ENCODE peak calls at places on chromosomes 2 and 18, in four cellular contexts. H is breast epithelium, Y is PC-3, Q is prostate gland. V is an unnamed sample.

GRCh38 chr2:215374642-215375466 is 61.0 kb downstream of the FN1 start:
- DNase-seq in Y (no peak), Q (no peak), H (no peak), V (no peak)

GRCh38 chr2:225104971-225105370 is 62.7 kb upstream of the DOCK10 start:
- DNase-seq in Y (peak), H (no peak), Q (no peak), V (no peak)

GRCh38 chr2:142819411-142819810 is 58.1 kb upstream of the KYNU start:
- DNase-seq in H (no peak), Q (no peak), Y (no peak), V (no peak)

GRCh38 chr2:41870948-41871522 is 176.8 kb upstream of the PKDCC start:
- DNase-seq in H (no peak), Y (no peak), Q (no peak), V (no peak)

GRCh38 chr2:8298783-8299182 is 383.1 kb upstream of the ID2 start:
- DNase-seq in Y (no peak), H (no peak), Q (no peak), V (no peak)

GRCh38 chr2:229087843-229088520 is 183.1 kb downstream of the PID1 start:
- DNase-seq in Y (no peak), H (no peak), Q (no peak), V (no peak)

GRCh38 chr2:15943378-15943851 is 3.1 kb downstream of the MYCN start:
- DNase-seq in H (no peak), Y (no peak), Q (no peak), V (no peak)

GRCh38 chr2:48587560-48587959 is 30.1 kb upstream of the GTF2A1L start:
- DNase-seq in Q (no peak), H (no peak), Y (peak), V (no peak)

GRCh38 chr2:125455110-125455509 is 1200.8 kb upstream of the GYPC start:
- DNase-seq in Y (no peak), H (no peak), Q (no peak), V (no peak)

GRCh38 chr2:19358242-19359020 is at the start of gene OSR1:
- DNase-seq in Y (peak), H (no peak), Q (peak), V (peak)

GRCh38 chr2:199315299-199316179 is 142.2 kb downstream of the SATB2 start:
- DNase-seq in Y (peak), H (no peak), Q (no peak), V (no peak)

GRCh38 chr18:61530681-61531080 is 197.5 kb downstream of the CDH20 start:
- DNase-seq in Q (no peak), H (no peak), Y (no peak), V (no peak)

GRCh38 chr2:219484343-219485200 is 14.1 kb upstream of the GMPPA start:
- DNase-seq in Q (no peak), Y (no peak), H (no peak), V (no peak)

GRCh38 chr2:159797468-159798375 is at the start of gene CD302:
- DNase-seq in Y (peak), H (peak), Q (peak), V (peak)

GRCh38 chr18:74976331-74976909 is 232.5 kb downstream of the PTGR3 start:
- DNase-seq in Q (no peak), Y (no peak), H (no peak), V (no peak)

GRCh38 chr18:62964432-62964831 is 249.1 kb downstream of the PHLPP1 start:
- DNase-seq in H (no peak), Q (no peak), Y (no peak), V (no peak)

GRCh38 chr2:120771111-120771555 is 35.5 kb downstream of the GLI2 start:
- DNase-seq in Q (no peak), Y (no peak), H (no peak), V (no peak)

GRCh38 chr2:73043978-73044832 is 27.3 kb downstream of the SFXN5 start:
- DNase-seq in Y (no peak), H (no peak), Q (no peak), V (no peak)

GRCh38 chr2:20438334-20439192 is 8.3 kb upstream of the RHOB start:
- DNase-seq in H (no peak), Q (no peak), Y (peak), V (peak)

GRCh38 chr2:52395912-52396311 is 1364.0 kb upstream of the NRXN1 start:
- DNase-seq in Q (no peak), H (no peak), Y (peak), V (no peak)

GRCh38 chr2:31886700-31887099 is 124.1 kb downstream of the MEMO1 start:
- DNase-seq in Y (peak), H (no peak), Q (no peak), V (no peak)

GRCh38 chr2:73111300-73112025 is 1.3 kb downstream of the RAB11FIP5 start:
- DNase-seq in Y (peak), Q (no peak), H (no peak), V (peak)

GRCh38 chr2:210250577-210250976 is 25.3 kb upstream of the ACADL start:
- DNase-seq in Y (no peak), H (no peak), Q (no peak), V (no peak)

GRCh38 chr2:104788721-104789446 is 65.0 kb upstream of the POU3F3 start:
- DNase-seq in Q (no peak), H (no peak), Y (no peak), V (no peak)
- H3K27ac ChIP-seq in Q (no peak), H (no peak), Y (no peak), V (no peak)

GRCh38 chr2:105519516-105519915 is 120.7 kb upstream of the FHL2 start:
- DNase-seq in H (no peak), Y (no peak), Q (no peak), V (no peak)
- TF ChIP-seq CTCF in H (no peak), Y (peak), Q (no peak), V (no peak)

GRCh38 chr2:69946351-69947077 is 14.9 kb downstream of the ASPRV1 start:
- DNase-seq in Y (peak), H (no peak), Q (no peak), V (peak)
- H3K27ac ChIP-seq in Y (peak), H (no peak), Q (no peak), V (peak)

GRCh38 chr2:241218131-241219029 is 29.9 kb downstream of the ANO7 start:
- DNase-seq in H (no peak), Q (no peak), Y (peak), V (no peak)
- TF ChIP-seq CTCF in H (no peak), Q (peak), Y (peak), V (peak)

GRCh38 chr2:62427146-62427545 is 78.8 kb downstream of the TMEM17 start:
- DNase-seq in H (no peak), Y (no peak), Q (no peak), V (no peak)

GRCh38 chr2:62426005-62426912 is 79.7 kb downstream of the TMEM17 start:
- DNase-seq in Q (no peak), Y (no peak), H (no peak), V (no peak)

GRCh38 chr2:62431512-62431911 is 74.5 kb downstream of the TMEM17 start:
- DNase-seq in H (no peak), Q (no peak), Y (no peak), V (no peak)

GRCh38 chr2:62432407-62432806 is 73.6 kb downstream of the TMEM17 start:
- DNase-seq in Y (no peak), H (no peak), Q (no peak), V (no peak)

DNA sequence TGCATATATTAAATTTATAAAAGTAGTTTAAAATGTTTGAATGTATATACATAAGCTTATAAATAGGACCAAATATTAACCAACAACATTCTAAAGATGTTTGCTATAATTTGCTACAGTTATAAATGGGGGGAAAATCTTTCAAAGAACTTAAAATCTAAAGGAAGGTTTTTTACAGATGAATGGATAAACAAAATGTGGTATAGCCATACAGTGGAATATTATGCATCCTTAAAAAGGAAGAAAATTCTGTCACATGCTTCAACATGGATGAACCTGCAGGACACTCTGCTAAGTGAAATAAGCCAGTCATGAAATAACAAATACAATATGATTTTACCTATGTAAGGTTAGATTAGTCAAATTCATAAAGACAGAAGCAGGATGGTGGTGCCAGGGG is 75.8 kb downstream of the TMEM17 start:
- DNase-seq in Q (no peak), H (no peak), Y (no peak), V (no peak)
- H3K27ac ChIP-seq in Q (no peak), H (no peak), Y (no peak), V (no peak)

GRCh38 chr2:182134201-182134600 is 148.5 kb downstream of the PPP1R1C start:
- DNase-seq in Q (no peak), Y (no peak), H (no peak), V (no peak)

GRCh38 chr2:182133195-182133891 is 147.7 kb downstream of the PPP1R1C start:
- DNase-seq in H (no peak), Y (peak), Q (no peak), V (peak)

GRCh38 chr2:182129188-182129707 is 143.6 kb downstream of the PPP1R1C start:
- DNase-seq in Q (no peak), Y (no peak), H (no peak), V (no peak)

GRCh38 chr2:182132605-182133004 is 147.0 kb downstream of the PPP1R1C start:
- DNase-seq in H (no peak), Q (no peak), Y (peak), V (no peak)
- TF ChIP-seq CTCF in H (no peak), Q (no peak), Y (peak), V (no peak)

DNA sequence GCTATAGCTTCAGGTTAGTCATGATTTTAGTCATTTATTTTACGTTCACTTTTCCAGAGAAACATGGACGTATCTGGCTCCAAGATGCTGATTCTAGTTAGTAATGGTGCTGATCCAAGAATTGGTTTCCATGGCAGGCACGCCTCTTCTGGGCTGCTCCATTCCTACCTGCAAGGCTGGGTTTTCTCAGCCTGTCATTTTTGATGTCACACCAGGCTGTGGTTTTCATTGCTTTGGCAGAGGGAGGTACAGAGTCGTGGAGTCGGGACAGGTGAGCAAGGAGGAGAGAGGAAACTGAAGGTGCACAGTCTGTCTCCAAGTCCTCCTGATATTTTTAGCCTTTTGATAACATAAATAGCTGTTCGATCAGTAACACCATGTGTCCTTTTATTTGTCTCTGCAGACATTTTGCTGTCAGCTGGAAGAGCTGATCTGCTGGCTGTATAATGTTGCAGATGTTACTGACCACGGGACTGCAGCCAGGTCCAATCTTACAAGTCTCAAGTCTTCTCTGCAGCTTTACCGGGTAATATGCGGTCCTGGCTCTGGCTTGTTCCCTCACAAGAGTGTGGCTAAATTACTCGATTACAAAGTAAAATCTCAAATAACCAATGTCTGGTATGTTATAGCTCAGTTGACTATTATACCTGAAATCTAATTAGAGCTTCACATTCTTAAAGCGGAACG is 17.8 kb downstream of the CEP68 start:
- DNase-seq in H (no peak), Q (no peak), Y (no peak), V (no peak)
- H3K27ac ChIP-seq in H (peak), Q (no peak), Y (no peak), V (no peak)

GRCh38 chr2:237708491-237708890 is 81.1 kb downstream of the LRRFIP1 start:
- DNase-seq in Y (no peak), Q (no peak), H (no peak), V (no peak)

GRCh38 chr2:237705225-237705524 is 77.8 kb downstream of the LRRFIP1 start:
- DNase-seq in H (no peak), Q (no peak), Y (no peak), V (no peak)

GRCh38 chr2:237706257-237706656 is 78.9 kb downstream of the LRRFIP1 start:
- DNase-seq in Y (no peak), Q (no peak), H (no peak), V (no peak)

GRCh38 chr2:237708961-237709360 is 81.6 kb downstream of the LRRFIP1 start:
- DNase-seq in Q (no peak), H (no peak), Y (no peak), V (no peak)

DNA sequence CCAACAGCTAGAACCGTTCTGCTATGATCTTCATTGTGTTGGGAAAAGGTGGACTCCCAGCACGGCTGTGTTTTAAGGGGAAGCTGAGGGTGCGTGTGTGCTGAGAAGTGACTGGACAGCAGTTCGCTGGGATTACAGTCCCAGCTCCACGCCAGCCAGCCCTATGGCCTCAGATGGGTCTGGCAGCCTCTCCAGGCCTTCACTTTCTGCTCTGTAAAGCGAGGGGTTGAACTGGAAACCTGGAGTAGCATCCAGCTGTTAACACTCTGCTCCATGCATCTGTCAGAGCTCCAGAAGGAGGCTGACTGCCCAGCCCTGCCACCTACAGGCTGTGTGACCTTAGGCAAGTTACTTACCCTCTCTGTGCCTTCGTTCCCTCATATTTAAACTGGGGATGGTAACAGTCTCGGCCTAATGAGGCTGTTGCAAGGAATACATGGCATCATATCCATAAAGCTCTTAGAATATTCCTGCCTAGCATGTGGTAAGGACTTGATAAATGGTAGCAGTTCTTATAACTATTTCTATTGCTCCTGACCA is 80.5 kb downstream of the LRRFIP1 start:
- DNase-seq in H (no peak), Y (no peak), Q (no peak), V (no peak)
- TF ChIP-seq CTCF in H (no peak), Y (no peak), Q (no peak), V (no peak)

GRCh38 chr2:200379481-200380120 is 73.1 kb downstream of the SPATS2L start:
- DNase-seq in Q (no peak), Y (no peak), H (no peak), V (peak)
- H3K27ac ChIP-seq in Q (peak), Y (no peak), H (peak), V (no peak)

V was measured in RWPE1.